ENCODE peak calls at places on chromosomes 11 and 22, in seven cellular contexts. R, B, A, P, W, K and J are unnamed samples.

GRCh38 chr11:34997872-34998548 is 81.6 kb downstream of the PDHX start:
- DNase-seq in R (no peak), B (no peak), A (peak; percentile 25), P (no peak), W (no peak), K (peak; percentile 49), J (no peak)

GRCh38 chr11:84855846-84856245 is 771.3 kb downstream of the DLG2 start:
- DNase-seq in R (no peak), B (no peak), A (no peak), P (no peak), W (no peak), K (no peak), J (no peak)

GRCh38 chr22:42553475-42554361 is at the start of gene SERHL2:
- DNase-seq in R (peak; percentile 78), B (peak; percentile 33), A (peak; percentile 48), P (peak; percentile 81), W (peak; percentile 60), K (peak; percentile 71), J (peak; percentile 49)

GRCh38 chr11:56841210-56841810 is 92.8 kb upstream of the OR9G4 start:
- DNase-seq in R (peak; percentile 62), B (peak; percentile 42), A (peak; percentile 53), P (no peak), W (no peak), K (peak; percentile 83), J (peak; percentile 22)

GRCh38 chr22:28874816-28875320 is 8.5 kb upstream of the ZNRF3 start:
- DNase-seq in R (no peak), B (no peak), A (no peak), P (no peak), W (no peak), K (no peak), J (no peak)

GRCh38 chr11:76265771-76266241 is 59.5 kb upstream of the WNT11 start:
- DNase-seq in R (no peak), B (no peak), A (no peak), P (no peak), W (no peak), K (no peak), J (no peak)

GRCh38 chr22:47850644-47851151 is 1088.2 kb downstream of the TBC1D22A start:
- DNase-seq in R (peak; percentile 17), B (no peak), A (peak; percentile 53), P (no peak), W (no peak), K (peak; percentile 9), J (peak; percentile 20)

GRCh38 chr11:65539401-65540289 is 14.8 kb downstream of the SCYL1 start:
- DNase-seq in R (no peak), B (no peak), A (peak; percentile 72), P (no peak), W (peak; percentile 65), K (peak; percentile 95), J (no peak)

GRCh38 chr11:16167706-16168487 is 188.4 kb downstream of the SOX6 start:
- DNase-seq in R (no peak), B (no peak), A (no peak), P (no peak), W (no peak), K (no peak), J (no peak)

GRCh38 chr11:118012083-118012669 is 26.0 kb downstream of the IL10RA start:
- DNase-seq in R (no peak), B (no peak), A (no peak), P (no peak), W (no peak), K (peak; percentile 26), J (no peak)

GRCh38 chr11:3341298-3341697 is 37.6 kb downstream of the ZNF195 start:
- DNase-seq in R (peak; percentile 48), B (no peak), A (peak; percentile 27), P (peak; percentile 70), W (peak; percentile 5), K (peak; percentile 66), J (peak; percentile 47)